ENCODE peak calls at places on chromosomes 13 and 19, in nine cellular contexts. X is Peyer's patch, D is AG04449, A is astrocyte, Z is AG04450, I is body of pancreas, C is GM13977, W is activated B cell treated with CpG ODN at 0.5 μM for 24 hours, S is A549. T is an unnamed sample.
A peak's percentile ranks its signal among the peaks of the same experiment; 100 is the strongest.

GRCh38 chr13:23506071-23506820 is 64.0 kb upstream of the TNFRSF19 start:
- DNase-seq in A (peak; percentile 72), W (no peak), S (no peak), I (no peak), D (no peak), Z (no peak), X (no peak), C (no peak), T (no peak)

GRCh38 chr13:76129305-76130040 is 493.3 kb downstream of the LMO7 start:
- DNase-seq in I (no peak), S (no peak), A (no peak), C (no peak), Z (no peak), W (no peak), X (no peak), D (no peak), T (no peak)

GRCh38 chr13:110443633-110444225 is 117.8 kb downstream of the RAB20 start:
- DNase-seq in A (no peak), W (no peak), S (no peak), Z (no peak), I (no peak), X (no peak), C (no peak), D (no peak), T (no peak)

GRCh38 chr19:41997121-41997850 is 3.3 kb upstream of the ATP1A3 start:
- DNase-seq in S (peak; percentile 95), D (no peak), X (no peak), I (peak; percentile 56), C (peak; percentile 83), A (peak; percentile 10), W (peak; percentile 46), Z (no peak), T (peak; percentile 61)

GRCh38 chr19:15108145-15108844 is 1.1 kb downstream of the SYDE1 start:
- DNase-seq in Z (no peak), W (no peak), S (no peak), C (no peak), A (no peak), I (no peak), D (no peak), X (no peak), T (no peak)

GRCh38 chr13:100363351-100363750 is 225.2 kb downstream of the GGACT start:
- DNase-seq in Z (peak; percentile 26), C (no peak), X (no peak), A (peak; percentile 74), S (no peak), I (no peak), W (no peak), D (peak; percentile 40), T (no peak)

GRCh38 chr19:3710265-3710812 is 2.2 kb downstream of the TJP3 start:
- DNase-seq in S (peak; percentile 82), C (no peak), A (no peak), D (no peak), W (no peak), Z (no peak), X (peak; percentile 95), I (peak; percentile 98), T (no peak)

GRCh38 chr13:39189778-39190177 is 151.5 kb downstream of the NHLRC3 start:
- DNase-seq in S (no peak), C (no peak), X (no peak), A (no peak), D (no peak), W (no peak), I (no peak), Z (no peak), T (no peak)

GRCh38 chr19:719081-719512 is 10.4 kb downstream of the PALM start:
- DNase-seq in D (no peak), C (no peak), I (peak; percentile 37), W (no peak), Z (no peak), X (no peak), S (no peak), A (no peak), T (no peak)

GRCh38 chr13:73266640-73267180 is 207.9 kb downstream of the KLF5 start:
- DNase-seq in I (no peak), A (no peak), Z (no peak), D (no peak), C (no peak), S (no peak), W (no peak), X (no peak), T (no peak)

GRCh38 chr19:55178781-55179569 is 1.1 kb downstream of the SYT5 start:
- DNase-seq in C (peak; percentile 99), D (no peak), W (peak; percentile 94), Z (no peak), A (peak; percentile 70), I (peak; percentile 81), X (peak; percentile 93), S (peak; percentile 91), T (peak; percentile 86)

GRCh38 chr13:43663474-43664090 is 123.2 kb downstream of the ENOX1 start:
- DNase-seq in C (no peak), A (peak; percentile 39), Z (peak; percentile 10), X (no peak), W (no peak), D (peak; percentile 41), S (no peak), I (no peak), T (no peak)

GRCh38 chr13:23881408-23881785 is 7.8 kb downstream of the MIPEP start:
- DNase-seq in Z (no peak), A (no peak), S (no peak), X (no peak), D (no peak), W (no peak), C (no peak), I (no peak), T (no peak)

GRCh38 chr19:47651132-47651531 is 42.2 kb downstream of the BICRA start:
- DNase-seq in X (no peak), I (no peak), W (no peak), S (no peak), D (no peak), A (no peak), C (no peak), Z (no peak), T (no peak)

GRCh38 chr19:10672529-10673150 is 18.5 kb downstream of the ILF3 start:
- DNase-seq in D (no peak), I (no peak), W (no peak), A (no peak), X (no peak), S (no peak), C (no peak), Z (no peak), T (no peak)

GRCh38 chr13:51444922-51445321 is 7.9 kb downstream of the INTS6 start:
- DNase-seq in D (peak; percentile 23), A (peak; percentile 18), S (peak; percentile 13), X (no peak), C (no peak), W (no peak), I (no peak), Z (no peak), T (no peak)

DNA sequence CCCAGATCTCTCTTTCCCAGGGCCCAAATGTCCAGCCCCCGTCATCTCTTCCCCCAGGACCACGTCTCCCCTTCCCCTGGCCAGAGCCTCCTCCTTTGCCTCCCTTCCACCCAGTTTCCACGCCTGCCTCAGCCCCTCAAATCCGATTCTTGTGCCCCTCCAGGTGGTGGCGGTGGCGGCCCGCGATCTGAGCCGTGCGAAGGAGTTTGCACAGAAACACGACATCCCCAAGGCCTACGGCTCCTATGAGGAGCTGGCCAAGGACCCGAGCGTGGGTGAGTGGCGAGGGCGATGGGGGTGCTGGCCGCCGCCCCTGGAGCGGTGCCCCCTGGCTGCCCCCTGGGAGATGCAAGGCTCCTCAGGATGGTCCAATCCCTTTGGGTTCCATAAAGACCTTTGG is 1.3 kb downstream of the DHDH start:
- DNase-seq in D (no peak), W (no peak), S (no peak), C (peak; percentile 9), Z (no peak), A (no peak), X (no peak), I (no peak), T (no peak)
- TF ChIP-seq CTCF in D (no peak), W (no peak), S (no peak), C (no peak), Z (no peak), A (no peak), X (no peak), I (no peak), T (no peak)

DNA sequence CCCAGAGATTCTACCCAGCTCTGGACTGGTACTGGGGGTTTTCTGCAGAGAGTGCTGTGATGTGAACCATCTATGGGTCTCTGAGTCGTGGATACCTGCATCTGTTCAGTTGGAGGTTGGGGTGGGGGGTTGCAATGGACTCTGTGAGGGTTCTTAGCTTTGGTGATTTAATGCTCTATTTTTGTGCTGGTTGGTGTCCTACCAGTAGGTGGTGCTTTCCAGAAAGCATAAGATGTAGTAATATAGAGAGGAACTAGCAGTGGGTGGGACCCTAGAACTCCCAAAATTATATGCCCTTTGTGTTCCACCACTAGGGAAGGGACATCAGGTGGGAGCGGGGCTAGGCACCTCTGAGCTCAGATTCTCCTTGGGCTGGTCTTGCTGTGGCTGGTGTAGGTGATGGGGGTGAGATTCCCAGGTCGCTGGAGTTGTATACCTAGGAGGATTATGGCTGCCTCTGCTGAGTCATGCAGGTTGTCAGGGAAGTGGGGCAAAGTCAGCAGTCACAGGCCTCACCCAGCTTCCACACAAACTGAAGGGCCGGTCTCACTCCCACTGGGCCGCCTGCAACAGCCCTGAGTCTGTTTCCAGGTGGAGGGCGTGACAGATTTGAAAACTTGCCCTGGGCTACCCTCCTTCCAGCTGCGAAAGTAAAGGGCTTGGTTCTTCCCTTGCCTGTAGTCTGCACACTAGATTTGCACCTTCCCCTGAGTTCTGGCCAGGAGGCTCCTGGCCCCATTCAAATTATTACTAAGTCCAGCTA is 573.0 kb upstream of the SLITRK1 start:
- DNase-seq in I (no peak), Z (no peak), W (no peak), C (no peak), A (no peak), D (no peak), X (no peak), S (no peak), T (no peak)
- TF ChIP-seq CTCF in I (no peak), Z (no peak), W (no peak), C (no peak), A (no peak), D (no peak), X (no peak), S (no peak), T (peak; percentile 15)

GRCh38 chr19:27705896-27706295 is 1507.1 kb downstream of the UQCRFS1 start:
- DNase-seq in X (no peak), S (no peak), I (no peak), C (no peak), Z (no peak), A (no peak), W (no peak), D (no peak), T (no peak)
- TF ChIP-seq CTCF in X (no peak), S (no peak), I (no peak), C (no peak), Z (no peak), A (no peak), W (no peak), D (no peak), T (no peak)

GRCh38 chr13:65881561-65882155 is 1348.5 kb downstream of the PCDH9 start:
- DNase-seq in C (no peak), I (no peak), W (no peak), X (no peak), D (no peak), S (no peak), Z (no peak), A (no peak), T (no peak)

DNA sequence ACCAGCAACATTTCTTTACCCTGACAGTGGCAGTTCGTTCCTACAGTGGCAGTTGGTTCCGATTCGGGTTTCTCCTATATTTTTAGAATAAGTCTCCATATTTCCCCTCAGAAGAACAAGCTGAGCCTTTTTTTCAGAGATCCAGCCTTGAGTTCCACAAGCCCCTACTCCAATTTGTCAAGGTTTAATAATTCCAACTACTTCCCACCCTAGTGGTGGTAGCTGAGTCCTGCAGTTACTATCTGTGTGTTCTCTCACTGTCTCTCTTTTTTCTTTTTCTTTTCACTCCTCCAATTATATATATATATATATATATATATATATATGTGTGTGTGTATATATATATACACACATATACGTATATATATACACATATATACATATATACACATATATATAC is 1347.3 kb downstream of the PCDH9 start:
- DNase-seq in D (no peak), S (no peak), X (no peak), C (no peak), W (no peak), A (no peak), I (no peak), Z (no peak), T (no peak)
- TF ChIP-seq CTCF in D (no peak), S (no peak), X (no peak), C (no peak), W (no peak), A (no peak), I (no peak), Z (peak; percentile 24), T (peak; percentile 47)